ENCODE peak calls at places on chromosomes 16 and 17, in eight cellular contexts. One of them, this sample, is unnamed.
A peak's percentile ranks its signal among the peaks of the same experiment; 100 is the strongest.

GRCh38 chr16:77943770-77944169 is 78.6 kb upstream of the CLEC3A start:
- DNase-seq in sigmoid colon: no peak
- DNase-seq in heart left ventricle: no peak
- DNase-seq in neural progenitor cell: no peak
- DNase-seq in endodermal cell: no peak
- DNase-seq in fibroblast of pulmonary artery: no peak
- DNase-seq in HL-60: no peak
- DNase-seq in thyroid gland: peak; percentile 24
- DNase-seq in this sample: no peak

GRCh38 chr17:27578718-27579085 is 52.3 kb upstream of the LGALS9 start:
- DNase-seq in sigmoid colon: no peak
- DNase-seq in heart left ventricle: no peak
- DNase-seq in neural progenitor cell: no peak
- DNase-seq in endodermal cell: peak; percentile 65
- DNase-seq in fibroblast of pulmonary artery: no peak
- DNase-seq in HL-60: no peak
- DNase-seq in thyroid gland: no peak
- DNase-seq in this sample: no peak

GRCh38 chr16:85535352-85536072 is 77.6 kb upstream of the GSE1 start:
- DNase-seq in sigmoid colon: peak; percentile 67
- DNase-seq in heart left ventricle: no peak
- DNase-seq in neural progenitor cell: no peak
- DNase-seq in endodermal cell: peak; percentile 81
- DNase-seq in fibroblast of pulmonary artery: no peak
- DNase-seq in HL-60: peak; percentile 72
- DNase-seq in thyroid gland: no peak
- DNase-seq in this sample: no peak

GRCh38 chr17:9817086-9817485 is 4.8 kb downstream of the GSG1L2 start:
- DNase-seq in sigmoid colon: no peak
- DNase-seq in heart left ventricle: no peak
- DNase-seq in neural progenitor cell: no peak
- DNase-seq in endodermal cell: peak; percentile 90
- DNase-seq in fibroblast of pulmonary artery: peak; percentile 24
- DNase-seq in HL-60: no peak
- DNase-seq in thyroid gland: no peak
- DNase-seq in this sample: no peak

GRCh38 chr17:64147110-64148016 is 17.4 kb upstream of the ERN1 start:
- DNase-seq in sigmoid colon: no peak
- DNase-seq in heart left ventricle: no peak
- DNase-seq in neural progenitor cell: no peak
- DNase-seq in endodermal cell: peak; percentile 70
- DNase-seq in fibroblast of pulmonary artery: peak; percentile 42
- DNase-seq in HL-60: no peak
- DNase-seq in thyroid gland: no peak
- DNase-seq in this sample: no peak

GRCh38 chr17:16415031-16415924 is at the start of gene TRPV2:
- DNase-seq in sigmoid colon: no peak
- DNase-seq in heart left ventricle: peak; percentile 48
- DNase-seq in neural progenitor cell: peak; percentile 45
- DNase-seq in endodermal cell: peak; percentile 92
- DNase-seq in fibroblast of pulmonary artery: no peak
- DNase-seq in HL-60: no peak
- DNase-seq in thyroid gland: no peak
- DNase-seq in this sample: no peak

GRCh38 chr17:29597361-29598172 is 4.6 kb downstream of the ANKRD13B start:
- DNase-seq in sigmoid colon: peak; percentile 65
- DNase-seq in heart left ventricle: no peak
- DNase-seq in neural progenitor cell: peak; percentile 66
- DNase-seq in endodermal cell: peak; percentile 63
- DNase-seq in fibroblast of pulmonary artery: no peak
- DNase-seq in HL-60: no peak
- DNase-seq in thyroid gland: no peak
- DNase-seq in this sample: no peak

GRCh38 chr16:82506734-82507133 is 120.0 kb upstream of the CDH13 start:
- DNase-seq in sigmoid colon: no peak
- DNase-seq in heart left ventricle: no peak
- DNase-seq in neural progenitor cell: no peak
- DNase-seq in endodermal cell: peak; percentile 17
- DNase-seq in fibroblast of pulmonary artery: no peak
- DNase-seq in HL-60: no peak
- DNase-seq in thyroid gland: peak; percentile 8
- DNase-seq in this sample: no peak

GRCh38 chr17:66508896-66509843 is 206.8 kb downstream of the PRKCA start:
- DNase-seq in sigmoid colon: peak; percentile 72
- DNase-seq in heart left ventricle: no peak
- DNase-seq in neural progenitor cell: no peak
- DNase-seq in endodermal cell: no peak
- DNase-seq in fibroblast of pulmonary artery: peak; percentile 77
- DNase-seq in HL-60: no peak
- DNase-seq in thyroid gland: peak; percentile 66
- DNase-seq in this sample: no peak

GRCh38 chr16:12096162-12096781 is 119.7 kb downstream of the SNX29 start:
- DNase-seq in sigmoid colon: no peak
- DNase-seq in heart left ventricle: no peak
- DNase-seq in neural progenitor cell: no peak
- DNase-seq in endodermal cell: no peak
- DNase-seq in fibroblast of pulmonary artery: no peak
- DNase-seq in HL-60: no peak
- DNase-seq in thyroid gland: no peak
- DNase-seq in this sample: no peak

GRCh38 chr17:7883781-7884386 is 4.7 kb upstream of the CHD3 start:
- DNase-seq in sigmoid colon: no peak
- DNase-seq in heart left ventricle: no peak
- DNase-seq in neural progenitor cell: no peak
- DNase-seq in endodermal cell: peak; percentile 20
- DNase-seq in fibroblast of pulmonary artery: peak; percentile 41
- DNase-seq in HL-60: no peak
- DNase-seq in thyroid gland: no peak
- DNase-seq in this sample: no peak

GRCh38 chr16:23957287-23957686 is 121.5 kb downstream of the PRKCB start:
- DNase-seq in sigmoid colon: no peak
- DNase-seq in heart left ventricle: no peak
- DNase-seq in neural progenitor cell: no peak
- DNase-seq in endodermal cell: no peak
- DNase-seq in fibroblast of pulmonary artery: no peak
- DNase-seq in HL-60: no peak
- DNase-seq in thyroid gland: no peak
- DNase-seq in this sample: no peak

GRCh38 chr17:64212122-64212521 is 50.9 kb downstream of the TEX2 start:
- DNase-seq in sigmoid colon: no peak
- DNase-seq in heart left ventricle: no peak
- DNase-seq in neural progenitor cell: no peak
- DNase-seq in endodermal cell: no peak
- DNase-seq in fibroblast of pulmonary artery: peak; percentile 24
- DNase-seq in HL-60: no peak
- DNase-seq in thyroid gland: no peak
- DNase-seq in this sample: no peak

GRCh38 chr17:37358098-37358829 is 17.5 kb upstream of the C17orf78 start:
- DNase-seq in sigmoid colon: peak; percentile 77
- DNase-seq in heart left ventricle: peak; percentile 37
- DNase-seq in neural progenitor cell: peak; percentile 95
- DNase-seq in endodermal cell: peak; percentile 97
- DNase-seq in fibroblast of pulmonary artery: peak; percentile 44
- DNase-seq in HL-60: no peak
- DNase-seq in thyroid gland: peak; percentile 69
- DNase-seq in this sample: peak; percentile 31

GRCh38 chr17:57868007-57868774 is 18.3 kb upstream of the MRPS23 start:
- DNase-seq in sigmoid colon: peak; percentile 96
- DNase-seq in heart left ventricle: peak; percentile 76
- DNase-seq in neural progenitor cell: peak; percentile 84
- DNase-seq in endodermal cell: peak; percentile 96
- DNase-seq in fibroblast of pulmonary artery: peak; percentile 85
- DNase-seq in HL-60: peak; percentile 86
- DNase-seq in thyroid gland: peak; percentile 28
- DNase-seq in this sample: peak; percentile 72
- H3K4me3 ChIP-seq in sigmoid colon: no peak overlapping the region
- H3K4me3 ChIP-seq in heart left ventricle: no peak overlapping the region
- H3K4me3 ChIP-seq in neural progenitor cell: no peak overlapping the region
- H3K4me3 ChIP-seq in endodermal cell: no peak overlapping the region
- H3K4me3 ChIP-seq in fibroblast of pulmonary artery: no peak overlapping the region
- H3K4me3 ChIP-seq in HL-60: no peak overlapping the region
- H3K4me3 ChIP-seq in thyroid gland: no peak overlapping the region
- H3K4me3 ChIP-seq in this sample: no peak overlapping the region

DNA sequence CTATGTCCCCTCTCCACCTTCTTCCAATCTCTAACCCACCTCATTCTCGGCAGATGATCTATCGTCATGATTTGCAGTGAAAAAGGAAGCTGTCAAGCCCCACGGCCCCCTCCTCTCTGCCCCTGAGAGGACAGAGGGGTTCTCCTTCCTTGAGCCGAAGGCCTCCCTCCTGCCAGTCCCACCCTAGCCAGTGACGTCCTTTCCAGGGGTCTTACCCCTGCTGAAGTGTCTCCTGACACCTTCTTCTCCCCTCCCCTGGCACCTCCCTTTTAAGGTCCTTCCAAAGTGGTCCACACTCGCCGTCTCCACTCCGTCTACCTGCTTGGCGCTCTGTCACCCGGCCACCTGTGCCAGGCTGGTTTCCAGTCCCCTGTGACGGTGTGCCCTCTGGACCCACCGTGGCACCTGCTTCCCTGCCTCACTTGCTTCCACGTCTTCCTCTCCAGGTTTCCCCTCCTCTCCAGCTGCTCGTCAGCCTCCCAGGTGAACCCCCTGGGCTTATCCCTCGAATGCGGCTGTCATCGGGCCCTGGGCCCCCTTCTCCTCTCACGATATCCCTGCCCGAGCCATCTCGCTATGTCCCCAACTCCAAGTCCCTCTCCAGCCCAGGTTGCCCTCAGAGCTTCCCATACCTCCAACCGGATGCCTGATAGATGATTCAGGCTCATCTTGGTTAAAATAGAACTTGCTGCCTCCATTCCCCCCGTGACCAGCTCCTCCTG is 5.7 kb downstream of the CCDC102A start:
- DNase-seq in sigmoid colon: peak; percentile 62
- DNase-seq in heart left ventricle: no peak
- DNase-seq in neural progenitor cell: no peak
- DNase-seq in endodermal cell: peak; percentile 41
- DNase-seq in fibroblast of pulmonary artery: no peak
- DNase-seq in HL-60: peak; percentile 46
- DNase-seq in thyroid gland: no peak
- DNase-seq in this sample: no peak
- H3K4me3 ChIP-seq in sigmoid colon: no peak overlapping the region
- H3K4me3 ChIP-seq in heart left ventricle: no peak overlapping the region
- H3K4me3 ChIP-seq in neural progenitor cell: no peak overlapping the region
- H3K4me3 ChIP-seq in endodermal cell: no peak overlapping the region
- H3K4me3 ChIP-seq in fibroblast of pulmonary artery: no peak overlapping the region
- H3K4me3 ChIP-seq in HL-60: no peak overlapping the region
- H3K4me3 ChIP-seq in thyroid gland: no peak overlapping the region
- H3K4me3 ChIP-seq in this sample: no peak overlapping the region

GRCh38 chr16:56625943-56626654 is 518 bp downstream of the MT1E start:
- DNase-seq in sigmoid colon: peak; percentile 91
- DNase-seq in heart left ventricle: peak; percentile 61
- DNase-seq in neural progenitor cell: no peak
- DNase-seq in endodermal cell: peak; percentile 71
- DNase-seq in fibroblast of pulmonary artery: peak; percentile 79
- DNase-seq in HL-60: no peak
- DNase-seq in thyroid gland: peak; percentile 54
- DNase-seq in this sample: no peak

GRCh38 chr16:56628486-56629035 is 3.0 kb downstream of the MT1E start:
- DNase-seq in sigmoid colon: no peak
- DNase-seq in heart left ventricle: no peak
- DNase-seq in neural progenitor cell: no peak
- DNase-seq in endodermal cell: no peak
- DNase-seq in fibroblast of pulmonary artery: no peak
- DNase-seq in HL-60: no peak
- DNase-seq in thyroid gland: no peak
- DNase-seq in this sample: no peak

GRCh38 chr16:56623637-56624036 is 1.9 kb upstream of the MT1E start:
- DNase-seq in sigmoid colon: no peak
- DNase-seq in heart left ventricle: no peak
- DNase-seq in neural progenitor cell: no peak
- DNase-seq in endodermal cell: no peak
- DNase-seq in fibroblast of pulmonary artery: no peak
- DNase-seq in HL-60: no peak
- DNase-seq in thyroid gland: no peak
- DNase-seq in this sample: no peak

GRCh38 chr16:56626685-56627084 is 1.1 kb downstream of the MT1E start:
- DNase-seq in sigmoid colon: no peak
- DNase-seq in heart left ventricle: no peak
- DNase-seq in neural progenitor cell: no peak
- DNase-seq in endodermal cell: no peak
- DNase-seq in fibroblast of pulmonary artery: no peak
- DNase-seq in HL-60: no peak
- DNase-seq in thyroid gland: no peak
- DNase-seq in this sample: no peak

DNA sequence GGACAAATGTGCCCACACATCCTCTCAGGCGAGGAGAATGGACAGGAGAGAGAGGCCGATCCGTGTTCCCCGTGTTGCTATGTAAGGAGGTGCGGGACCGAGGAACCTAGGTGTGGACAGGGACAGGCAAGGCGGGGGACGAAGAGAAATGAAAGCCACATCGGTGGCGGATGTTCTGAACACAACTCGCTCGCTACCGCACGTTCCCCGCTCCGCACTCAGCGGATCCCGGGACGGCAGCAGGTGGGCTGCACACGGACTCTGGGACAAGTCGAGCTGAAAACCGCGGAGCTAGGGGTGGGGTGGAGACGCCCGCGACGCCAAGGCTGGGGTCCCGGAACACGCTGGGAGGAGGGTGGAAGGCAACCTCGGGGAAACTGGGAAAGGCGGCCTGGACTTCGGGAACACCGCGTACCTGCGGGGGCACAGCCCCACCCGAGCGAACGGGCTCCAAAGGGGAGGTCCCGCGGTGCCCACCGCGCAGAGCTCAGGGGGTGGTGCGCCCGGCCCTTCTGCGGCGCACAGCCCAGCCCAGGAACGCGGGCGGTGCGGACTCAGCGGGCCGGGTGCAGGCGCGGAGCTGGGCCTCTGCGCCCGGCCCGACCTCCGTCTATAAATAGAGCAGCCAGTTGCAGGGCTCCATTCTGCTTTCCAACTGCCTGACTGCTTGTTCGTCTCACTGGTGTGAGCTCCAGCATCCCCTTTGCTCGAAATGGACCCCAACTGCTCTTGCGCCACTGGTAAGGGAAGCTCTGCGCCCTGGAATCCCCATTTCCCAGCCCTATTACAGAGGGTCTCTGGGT is at the start of gene MT1E:
- DNase-seq in sigmoid colon: peak; percentile 95
- DNase-seq in heart left ventricle: peak; percentile 86
- DNase-seq in neural progenitor cell: peak; percentile 71
- DNase-seq in endodermal cell: peak; percentile 78
- DNase-seq in fibroblast of pulmonary artery: peak; percentile 82
- DNase-seq in HL-60: peak; percentile 60
- DNase-seq in thyroid gland: peak; percentile 86
- DNase-seq in this sample: no peak
- H3K4me3 ChIP-seq in sigmoid colon: peak within 1 kb of the TSS; percentile 68
- H3K4me3 ChIP-seq in heart left ventricle: peak within 1 kb of the TSS; percentile 71
- H3K4me3 ChIP-seq in neural progenitor cell: peak within 1 kb of the TSS; percentile 54
- H3K4me3 ChIP-seq in endodermal cell: peak within 1 kb of the TSS; percentile 69
- H3K4me3 ChIP-seq in fibroblast of pulmonary artery: peak within 1 kb of the TSS; percentile 66
- H3K4me3 ChIP-seq in HL-60: peak within 1 kb of the TSS; percentile 46
- H3K4me3 ChIP-seq in thyroid gland: peak within 1 kb of the TSS; percentile 59
- H3K4me3 ChIP-seq in this sample: peak within 1 kb of the TSS; percentile 13

DNA sequence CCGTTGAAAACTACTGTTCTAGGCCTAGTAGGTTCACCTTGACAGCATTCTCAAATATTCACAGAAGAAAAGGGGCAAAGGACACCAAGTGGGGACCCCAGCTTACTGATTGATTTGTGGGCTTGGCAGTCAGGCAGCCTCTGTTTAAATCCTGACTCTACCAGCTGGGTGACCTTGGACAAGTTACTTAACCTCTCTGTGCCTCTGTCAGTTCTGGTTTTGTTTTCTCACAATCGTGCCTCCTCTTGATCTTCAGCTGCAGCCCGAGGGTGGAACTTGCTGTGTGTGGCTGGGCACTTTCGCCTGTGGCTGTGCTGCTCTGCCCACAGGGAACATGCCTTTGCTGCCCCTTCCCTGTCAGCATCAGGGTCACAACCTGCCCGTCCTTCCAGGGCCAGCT is 17.8 kb downstream of the RAP1GAP2 start:
- DNase-seq in sigmoid colon: no peak
- DNase-seq in heart left ventricle: no peak
- DNase-seq in neural progenitor cell: no peak
- DNase-seq in endodermal cell: no peak
- DNase-seq in fibroblast of pulmonary artery: no peak
- DNase-seq in HL-60: no peak
- DNase-seq in thyroid gland: no peak
- DNase-seq in this sample: no peak
- H3K4me3 ChIP-seq in sigmoid colon: no peak overlapping the region
- H3K4me3 ChIP-seq in heart left ventricle: no peak overlapping the region
- H3K4me3 ChIP-seq in neural progenitor cell: no peak overlapping the region
- H3K4me3 ChIP-seq in endodermal cell: no peak overlapping the region
- H3K4me3 ChIP-seq in fibroblast of pulmonary artery: no peak overlapping the region
- H3K4me3 ChIP-seq in HL-60: peak overlapping the region; percentile 30
- H3K4me3 ChIP-seq in thyroid gland: no peak overlapping the region
- H3K4me3 ChIP-seq in this sample: peak overlapping the region; percentile 50